ENCODE peak calls at places on chromosomes 11 and 22, in seven cellular contexts. One of them, this sample, is unnamed.

GRCh38 chr11:64829536-64830251 is 14.8 kb downstream of the CDC42BPG start:
- DNase-seq in endothelial cell of umbilical vein: no peak
- DNase-seq in activated CD8-positive, alpha-beta T cell treated with anti-CD3 and anti-CD28 coated beads for 36 hours: no peak
- DNase-seq in Calu3: no peak
- DNase-seq in thoracic aorta: no peak
- DNase-seq in transverse colon: no peak
- DNase-seq in WTC11: no peak
- DNase-seq in this sample: no peak

GRCh38 chr11:75170463-75171201 is 19.7 kb downstream of the SLCO2B1 start:
- DNase-seq in endothelial cell of umbilical vein: no peak
- DNase-seq in activated CD8-positive, alpha-beta T cell treated with anti-CD3 and anti-CD28 coated beads for 36 hours: no peak
- DNase-seq in Calu3: no peak
- DNase-seq in thoracic aorta: no peak
- DNase-seq in transverse colon: no peak
- DNase-seq in WTC11: no peak
- DNase-seq in this sample: no peak

GRCh38 chr11:8081591-8082021 is 595 bp downstream of the TUB start:
- DNase-seq in endothelial cell of umbilical vein: peak
- DNase-seq in activated CD8-positive, alpha-beta T cell treated with anti-CD3 and anti-CD28 coated beads for 36 hours: no peak
- DNase-seq in Calu3: no peak
- DNase-seq in thoracic aorta: no peak
- DNase-seq in transverse colon: no peak
- DNase-seq in WTC11: no peak
- DNase-seq in this sample: no peak

GRCh38 chr22:28171713-28172112 is 252.7 kb upstream of the PITPNB start:
- DNase-seq in endothelial cell of umbilical vein: no peak
- DNase-seq in activated CD8-positive, alpha-beta T cell treated with anti-CD3 and anti-CD28 coated beads for 36 hours: no peak
- DNase-seq in Calu3: no peak
- DNase-seq in thoracic aorta: no peak
- DNase-seq in transverse colon: no peak
- DNase-seq in WTC11: no peak
- DNase-seq in this sample: no peak

GRCh38 chr11:64035081-64035524 is 628 bp upstream of the FLRT1 start:
- DNase-seq in endothelial cell of umbilical vein: no peak
- DNase-seq in activated CD8-positive, alpha-beta T cell treated with anti-CD3 and anti-CD28 coated beads for 36 hours: no peak
- DNase-seq in Calu3: no peak
- DNase-seq in thoracic aorta: no peak
- DNase-seq in transverse colon: no peak
- DNase-seq in WTC11: no peak
- DNase-seq in this sample: no peak

GRCh38 chr22:22745225-22746060 is 101.0 kb downstream of the GGTLC2 start:
- DNase-seq in endothelial cell of umbilical vein: no peak
- DNase-seq in activated CD8-positive, alpha-beta T cell treated with anti-CD3 and anti-CD28 coated beads for 36 hours: peak
- DNase-seq in Calu3: peak
- DNase-seq in thoracic aorta: no peak
- DNase-seq in transverse colon: peak
- DNase-seq in WTC11: peak
- DNase-seq in this sample: no peak

GRCh38 chr11:13168281-13168680 is 109.3 kb upstream of the BMAL1 start:
- DNase-seq in endothelial cell of umbilical vein: no peak
- DNase-seq in activated CD8-positive, alpha-beta T cell treated with anti-CD3 and anti-CD28 coated beads for 36 hours: no peak
- DNase-seq in Calu3: peak
- DNase-seq in thoracic aorta: no peak
- DNase-seq in transverse colon: no peak
- DNase-seq in WTC11: no peak
- DNase-seq in this sample: no peak

GRCh38 chr11:433111-433510 is 8.7 kb downstream of the ANO9 start:
- DNase-seq in endothelial cell of umbilical vein: no peak
- DNase-seq in activated CD8-positive, alpha-beta T cell treated with anti-CD3 and anti-CD28 coated beads for 36 hours: no peak
- DNase-seq in Calu3: no peak
- DNase-seq in thoracic aorta: no peak
- DNase-seq in transverse colon: peak
- DNase-seq in WTC11: no peak
- DNase-seq in this sample: no peak

GRCh38 chr11:27353593-27354358 is 9.2 kb downstream of the CCDC34 start:
- DNase-seq in endothelial cell of umbilical vein: no peak
- DNase-seq in activated CD8-positive, alpha-beta T cell treated with anti-CD3 and anti-CD28 coated beads for 36 hours: no peak
- DNase-seq in Calu3: no peak
- DNase-seq in thoracic aorta: no peak
- DNase-seq in transverse colon: no peak
- DNase-seq in WTC11: no peak
- DNase-seq in this sample: no peak

GRCh38 chr22:45638834-45639746 is 32.5 kb upstream of the ATXN10 start:
- DNase-seq in endothelial cell of umbilical vein: peak
- DNase-seq in activated CD8-positive, alpha-beta T cell treated with anti-CD3 and anti-CD28 coated beads for 36 hours: no peak
- DNase-seq in Calu3: peak
- DNase-seq in thoracic aorta: no peak
- DNase-seq in transverse colon: peak
- DNase-seq in WTC11: no peak
- DNase-seq in this sample: peak

GRCh38 chr11:121389651-121390050 is 62.5 kb upstream of the SORL1 start:
- DNase-seq in endothelial cell of umbilical vein: no peak
- DNase-seq in activated CD8-positive, alpha-beta T cell treated with anti-CD3 and anti-CD28 coated beads for 36 hours: no peak
- DNase-seq in Calu3: no peak
- DNase-seq in thoracic aorta: no peak
- DNase-seq in transverse colon: no peak
- DNase-seq in WTC11: peak
- DNase-seq in this sample: no peak

GRCh38 chr11:72418834-72419560 is 15.3 kb downstream of the CLPB start:
- DNase-seq in endothelial cell of umbilical vein: no peak
- DNase-seq in activated CD8-positive, alpha-beta T cell treated with anti-CD3 and anti-CD28 coated beads for 36 hours: no peak
- DNase-seq in Calu3: no peak
- DNase-seq in thoracic aorta: no peak
- DNase-seq in transverse colon: no peak
- DNase-seq in WTC11: no peak
- DNase-seq in this sample: no peak

GRCh38 chr22:46933040-46933439 is 170.6 kb downstream of the TBC1D22A start:
- DNase-seq in endothelial cell of umbilical vein: no peak
- DNase-seq in activated CD8-positive, alpha-beta T cell treated with anti-CD3 and anti-CD28 coated beads for 36 hours: no peak
- DNase-seq in Calu3: no peak
- DNase-seq in thoracic aorta: no peak
- DNase-seq in transverse colon: no peak
- DNase-seq in WTC11: no peak
- DNase-seq in this sample: no peak

DNA sequence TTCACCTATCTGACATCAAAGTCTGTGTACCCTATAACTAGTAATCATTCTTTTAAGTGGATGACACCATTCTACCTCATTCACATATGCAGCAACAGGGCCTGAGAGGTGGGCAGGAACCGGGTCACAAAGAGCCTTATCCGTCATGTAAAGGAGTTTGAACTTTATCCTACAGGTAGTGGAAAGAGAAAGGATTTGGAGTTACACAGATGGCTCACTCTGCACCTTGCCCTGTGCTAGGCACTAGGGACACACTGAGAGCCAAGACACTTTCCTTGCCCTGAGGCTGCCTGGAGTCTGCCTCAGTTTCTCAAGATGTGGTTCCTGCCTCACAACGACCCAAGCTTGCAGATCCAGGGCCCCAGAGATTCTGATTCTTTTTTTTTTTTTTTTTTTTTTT is 14.3 kb upstream of the ACER3 start:
- DNase-seq in endothelial cell of umbilical vein: no peak
- DNase-seq in activated CD8-positive, alpha-beta T cell treated with anti-CD3 and anti-CD28 coated beads for 36 hours: no peak
- DNase-seq in Calu3: no peak
- DNase-seq in thoracic aorta: no peak
- DNase-seq in transverse colon: no peak
- DNase-seq in WTC11: no peak
- DNase-seq in this sample: no peak
- TF ChIP-seq CTCF in endothelial cell of umbilical vein: no peak
- TF ChIP-seq CTCF in activated CD8-positive, alpha-beta T cell treated with anti-CD3 and anti-CD28 coated beads for 36 hours: no peak
- TF ChIP-seq CTCF in Calu3: no peak
- TF ChIP-seq CTCF in thoracic aorta: no peak
- TF ChIP-seq CTCF in transverse colon: no peak
- TF ChIP-seq CTCF in WTC11: no peak
- TF ChIP-seq CTCF in this sample: no peak

GRCh38 chr11:30855383-30856006 is 269.3 kb upstream of the MPPED2 start:
- DNase-seq in endothelial cell of umbilical vein: peak
- DNase-seq in activated CD8-positive, alpha-beta T cell treated with anti-CD3 and anti-CD28 coated beads for 36 hours: no peak
- DNase-seq in Calu3: no peak
- DNase-seq in thoracic aorta: no peak
- DNase-seq in transverse colon: no peak
- DNase-seq in WTC11: no peak
- DNase-seq in this sample: no peak
- TF ChIP-seq CTCF in endothelial cell of umbilical vein: peak
- TF ChIP-seq CTCF in activated CD8-positive, alpha-beta T cell treated with anti-CD3 and anti-CD28 coated beads for 36 hours: no peak
- TF ChIP-seq CTCF in Calu3: no peak
- TF ChIP-seq CTCF in thoracic aorta: peak
- TF ChIP-seq CTCF in transverse colon: peak
- TF ChIP-seq CTCF in WTC11: no peak
- TF ChIP-seq CTCF in this sample: no peak

DNA sequence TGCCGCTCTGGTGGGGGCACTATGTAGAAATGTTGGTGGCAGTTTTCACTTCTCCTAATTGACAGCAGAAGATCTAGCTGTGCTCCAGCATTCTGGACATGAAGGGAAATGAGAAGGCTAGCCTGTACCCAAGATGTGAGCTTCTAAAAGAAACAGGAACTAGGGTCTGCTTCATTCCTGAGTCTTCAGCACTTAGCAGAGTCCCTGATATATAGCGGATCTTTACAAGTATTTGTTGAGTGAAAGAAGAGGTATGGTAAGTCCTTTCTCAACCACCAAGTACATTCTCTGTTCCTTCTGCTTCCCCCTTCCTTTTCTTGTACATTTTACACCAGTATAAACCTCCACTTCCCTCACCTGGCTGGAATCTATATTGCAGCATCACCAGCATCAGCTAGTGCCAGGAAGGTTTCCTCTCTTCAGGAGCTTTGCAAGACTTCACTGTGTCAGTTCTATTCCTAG is 408.3 kb upstream of the CADM1 start:
- DNase-seq in endothelial cell of umbilical vein: no peak
- DNase-seq in activated CD8-positive, alpha-beta T cell treated with anti-CD3 and anti-CD28 coated beads for 36 hours: no peak
- DNase-seq in Calu3: no peak
- DNase-seq in thoracic aorta: no peak
- DNase-seq in transverse colon: no peak
- DNase-seq in WTC11: no peak
- DNase-seq in this sample: no peak
- TF ChIP-seq CTCF in endothelial cell of umbilical vein: no peak
- TF ChIP-seq CTCF in activated CD8-positive, alpha-beta T cell treated with anti-CD3 and anti-CD28 coated beads for 36 hours: no peak
- TF ChIP-seq CTCF in Calu3: no peak
- TF ChIP-seq CTCF in thoracic aorta: no peak
- TF ChIP-seq CTCF in transverse colon: peak
- TF ChIP-seq CTCF in WTC11: no peak
- TF ChIP-seq CTCF in this sample: no peak

DNA sequence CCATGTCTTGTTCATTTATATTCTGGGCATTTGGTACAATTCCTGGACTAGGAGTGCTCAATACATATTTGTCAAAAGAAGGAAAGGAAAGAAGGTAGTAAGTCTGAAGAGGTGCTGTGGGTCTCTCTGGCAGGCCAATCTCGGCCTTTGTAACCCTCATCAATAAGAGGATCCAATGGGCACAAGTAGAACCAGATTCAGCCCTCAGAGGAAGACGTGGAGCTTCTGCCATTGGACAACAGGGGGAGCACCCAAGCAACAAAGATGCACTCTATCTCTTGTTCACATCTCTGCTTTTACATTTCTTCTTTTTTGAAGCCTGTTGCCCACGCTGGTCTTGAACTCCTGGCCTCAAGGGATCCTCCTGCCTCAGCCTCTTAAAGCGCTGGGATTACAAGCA is 2.2 kb upstream of the VPS11 start:
- DNase-seq in endothelial cell of umbilical vein: peak
- DNase-seq in activated CD8-positive, alpha-beta T cell treated with anti-CD3 and anti-CD28 coated beads for 36 hours: peak
- DNase-seq in Calu3: no peak
- DNase-seq in thoracic aorta: no peak
- DNase-seq in transverse colon: peak
- DNase-seq in WTC11: peak
- DNase-seq in this sample: no peak
- TF ChIP-seq CTCF in endothelial cell of umbilical vein: peak
- TF ChIP-seq CTCF in activated CD8-positive, alpha-beta T cell treated with anti-CD3 and anti-CD28 coated beads for 36 hours: peak
- TF ChIP-seq CTCF in Calu3: no peak
- TF ChIP-seq CTCF in thoracic aorta: no peak
- TF ChIP-seq CTCF in transverse colon: peak
- TF ChIP-seq CTCF in WTC11: peak
- TF ChIP-seq CTCF in this sample: no peak

This sample was measured in omental fat pad.